ENCODE peak calls at places on chromosomes 12 and 14, in five cellular contexts. One of them, this sample, is unnamed. For H3K36me3, the result is how much of the 10 kb centered on the place peaks cover.

GRCh38 chr12:124369055-124369900 is 74.4 kb downstream of the RFLNA start:
- DNase-seq in H1: no peak
- DNase-seq in mammary epithelial cell: no peak
- DNase-seq in hepatocyte: peak
- DNase-seq in PC-9: peak
- DNase-seq in this sample: peak

GRCh38 chr14:87097021-87097420 is 896.0 kb downstream of the GALC start:
- DNase-seq in hepatocyte: no peak
- DNase-seq in H1: no peak
- DNase-seq in PC-9: no peak
- DNase-seq in mammary epithelial cell: peak
- DNase-seq in this sample: peak

GRCh38 chr12:118102609-118103008 is 1.2 kb downstream of the VSIG10 start:
- DNase-seq in PC-9: no peak
- DNase-seq in mammary epithelial cell: no peak
- DNase-seq in hepatocyte: no peak
- DNase-seq in H1: no peak
- DNase-seq in this sample: no peak

GRCh38 chr14:52044791-52045522 is 23.9 kb downstream of the NID2 start:
- DNase-seq in H1: no peak
- DNase-seq in PC-9: peak
- DNase-seq in hepatocyte: no peak
- DNase-seq in mammary epithelial cell: peak
- DNase-seq in this sample: peak

GRCh38 chr12:76226397-76226796 is 121.8 kb downstream of the BBS10 start:
- DNase-seq in hepatocyte: no peak
- DNase-seq in mammary epithelial cell: no peak
- DNase-seq in H1: no peak
- DNase-seq in PC-9: no peak
- DNase-seq in this sample: peak

GRCh38 chr12:103268831-103269514 is 226.8 kb downstream of the C12orf42 start:
- DNase-seq in mammary epithelial cell: no peak
- DNase-seq in hepatocyte: no peak
- DNase-seq in H1: no peak
- DNase-seq in PC-9: no peak
- DNase-seq in this sample: no peak

GRCh38 chr12:22409071-22409951 is 74.8 kb upstream of the ST8SIA1 start:
- DNase-seq in H1: no peak
- DNase-seq in PC-9: no peak
- DNase-seq in mammary epithelial cell: no peak
- DNase-seq in hepatocyte: peak
- DNase-seq in this sample: peak

GRCh38 chr12:70754330-70754741 is 117.1 kb upstream of the PTPRB start:
- DNase-seq in H1: no peak
- DNase-seq in mammary epithelial cell: no peak
- DNase-seq in hepatocyte: no peak
- DNase-seq in PC-9: peak
- DNase-seq in this sample: peak

GRCh38 chr12:66491812-66492361 is 187.0 kb downstream of the GRIP1 start:
- DNase-seq in mammary epithelial cell: no peak
- DNase-seq in PC-9: no peak
- DNase-seq in H1: no peak
- DNase-seq in hepatocyte: peak
- DNase-seq in this sample: no peak

GRCh38 chr12:131122631-131123030 is 168.9 kb downstream of the ADGRD1 start:
- DNase-seq in hepatocyte: no peak
- DNase-seq in PC-9: no peak
- DNase-seq in mammary epithelial cell: no peak
- DNase-seq in H1: no peak
- DNase-seq in this sample: no peak

GRCh38 chr12:4991373-4991772 is 52.3 kb upstream of the KCNA5 start:
- DNase-seq in mammary epithelial cell: no peak
- DNase-seq in H1: no peak
- DNase-seq in PC-9: no peak
- DNase-seq in hepatocyte: no peak
- DNase-seq in this sample: no peak

GRCh38 chr14:92540472-92541048 is 27.0 kb downstream of the RIN3 start:
- DNase-seq in mammary epithelial cell: peak
- DNase-seq in hepatocyte: peak
- DNase-seq in PC-9: peak
- DNase-seq in H1: no peak
- DNase-seq in this sample: peak

GRCh38 chr14:69690042-69690441 is 76.9 kb upstream of the SRSF5 start:
- DNase-seq in PC-9: no peak
- DNase-seq in mammary epithelial cell: no peak
- DNase-seq in hepatocyte: no peak
- DNase-seq in H1: no peak
- DNase-seq in this sample: no peak

GRCh38 chr12:96249196-96250118 is 55.3 kb downstream of the ELK3 start:
- DNase-seq in hepatocyte: no peak
- DNase-seq in H1: no peak
- DNase-seq in PC-9: no peak
- DNase-seq in mammary epithelial cell: no peak
- DNase-seq in this sample: peak

GRCh38 chr12:108690799-108691153 is 40.5 kb downstream of the CORO1C start:
- DNase-seq in hepatocyte: peak
- DNase-seq in mammary epithelial cell: no peak
- DNase-seq in PC-9: no peak
- DNase-seq in H1: no peak
- DNase-seq in this sample: no peak

GRCh38 chr12:118326971-118327370 is 45.7 kb downstream of the TAOK3 start:
- DNase-seq in PC-9: no peak
- DNase-seq in mammary epithelial cell: no peak
- DNase-seq in H1: no peak
- DNase-seq in hepatocyte: no peak
- DNase-seq in this sample: peak

GRCh38 chr14:78091361-78091760 is 78.8 kb upstream of the NRXN3 start:
- DNase-seq in H1: no peak
- DNase-seq in hepatocyte: no peak
- DNase-seq in PC-9: no peak
- DNase-seq in mammary epithelial cell: no peak
- DNase-seq in this sample: no peak

GRCh38 chr12:93378373-93379310 is 917 bp downstream of the NUDT4 start:
- DNase-seq in PC-9: peak
- DNase-seq in mammary epithelial cell: peak
- DNase-seq in hepatocyte: peak
- DNase-seq in H1: peak
- DNase-seq in this sample: peak

GRCh38 chr14:104795781-104796681 is 483 bp upstream of the AKT1 start:
- DNase-seq in PC-9: peak
- DNase-seq in mammary epithelial cell: no peak
- DNase-seq in H1: no peak
- DNase-seq in hepatocyte: peak
- DNase-seq in this sample: peak

GRCh38 chr14:83827383-83827782 is 1702.6 kb upstream of the FLRT2 start:
- DNase-seq in H1: no peak
- DNase-seq in hepatocyte: no peak
- DNase-seq in mammary epithelial cell: no peak
- DNase-seq in PC-9: no peak
- DNase-seq in this sample: no peak

GRCh38 chr12:131258396-131258795 is 304.7 kb downstream of the ADGRD1 start:
- DNase-seq in hepatocyte: no peak
- DNase-seq in H1: no peak
- DNase-seq in PC-9: no peak
- DNase-seq in mammary epithelial cell: no peak
- DNase-seq in this sample: no peak

GRCh38 chr12:124381454-124382207 is 86.7 kb downstream of the RFLNA start:
- DNase-seq in H1: no peak
- DNase-seq in PC-9: peak
- DNase-seq in hepatocyte: peak
- DNase-seq in mammary epithelial cell: peak
- DNase-seq in this sample: peak

GRCh38 chr14:37585101-37585479 is 10.0 kb downstream of the FOXA1 start:
- DNase-seq in hepatocyte: peak
- DNase-seq in H1: peak
- DNase-seq in PC-9: no peak
- DNase-seq in mammary epithelial cell: no peak
- DNase-seq in this sample: no peak

GRCh38 chr14:93107383-93107782 is 8.3 kb downstream of the ITPK1 start:
- DNase-seq in hepatocyte: no peak
- DNase-seq in H1: no peak
- DNase-seq in PC-9: no peak
- DNase-seq in mammary epithelial cell: no peak
- DNase-seq in this sample: no peak

GRCh38 chr14:60637490-60638452 is 11.5 kb downstream of the SIX1 start:
- DNase-seq in mammary epithelial cell: no peak
- DNase-seq in H1: peak
- DNase-seq in hepatocyte: peak
- DNase-seq in PC-9: no peak
- DNase-seq in this sample: peak
- TF ChIP-seq EZH2 in mammary epithelial cell: no peak
- TF ChIP-seq EZH2 in H1: peak
- TF ChIP-seq EZH2 in hepatocyte: peak
- TF ChIP-seq EZH2 in PC-9: no peak
- TF ChIP-seq EZH2 in this sample: no peak

GRCh38 chr14:23307146-23307447 is 464 bp downstream of the BCL2L2 start:
- DNase-seq in mammary epithelial cell: no peak
- DNase-seq in hepatocyte: no peak
- DNase-seq in H1: no peak
- DNase-seq in PC-9: no peak
- DNase-seq in this sample: no peak

GRCh38 chr14:23306412-23307145 is at the start of gene BCL2L2:
- DNase-seq in H1: peak
- DNase-seq in hepatocyte: peak
- DNase-seq in mammary epithelial cell: peak
- DNase-seq in PC-9: peak
- DNase-seq in this sample: peak

GRCh38 chr14:23310546-23310945 is 3.9 kb downstream of the BCL2L2 start:
- DNase-seq in mammary epithelial cell: no peak
- DNase-seq in H1: no peak
- DNase-seq in hepatocyte: no peak
- DNase-seq in PC-9: no peak
- DNase-seq in this sample: no peak

GRCh38 chr14:23307687-23308644 is 1.3 kb downstream of the BCL2L2 start:
- DNase-seq in hepatocyte: no peak
- DNase-seq in H1: no peak
- DNase-seq in mammary epithelial cell: peak
- DNase-seq in PC-9: no peak
- DNase-seq in this sample: peak

GRCh38 chr14:23308721-23309445 is 2.2 kb downstream of the BCL2L2 start:
- DNase-seq in H1: no peak
- DNase-seq in PC-9: no peak
- DNase-seq in mammary epithelial cell: no peak
- DNase-seq in hepatocyte: no peak
- DNase-seq in this sample: no peak
- H3K27ac ChIP-seq in H1: no peak
- H3K27ac ChIP-seq in PC-9: no peak
- H3K27ac ChIP-seq in mammary epithelial cell: peak
- H3K27ac ChIP-seq in hepatocyte: no peak
- H3K27ac ChIP-seq in this sample: no peak

DNA sequence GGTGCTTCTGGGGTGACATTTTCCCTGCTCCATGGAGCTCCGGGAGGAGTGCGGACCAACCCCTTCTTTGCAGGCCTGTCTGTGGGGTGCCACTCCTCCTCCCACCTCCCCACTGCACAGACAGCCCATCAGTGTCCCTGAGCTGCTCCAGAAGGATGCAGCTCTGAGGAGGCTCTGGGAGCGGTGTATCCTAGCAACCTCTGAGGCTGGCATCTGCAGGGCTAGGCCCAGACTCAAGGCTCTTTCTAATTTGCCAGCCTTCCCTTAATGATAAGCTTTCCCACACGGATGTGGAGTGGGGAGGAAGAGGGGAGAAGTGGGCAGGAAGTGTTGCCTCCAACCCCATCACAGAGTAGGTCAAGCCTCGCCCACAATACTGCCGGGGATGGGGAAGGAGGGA is 59.7 kb downstream of the CALM1 start:
- DNase-seq in hepatocyte: no peak
- DNase-seq in PC-9: no peak
- DNase-seq in mammary epithelial cell: no peak
- DNase-seq in H1: no peak
- DNase-seq in this sample: no peak
- H3K36me3 ChIP-seq in hepatocyte: under half
- H3K36me3 ChIP-seq in PC-9: under half
- H3K36me3 ChIP-seq in mammary epithelial cell: under half
- H3K36me3 ChIP-seq in H1: under half
- H3K36me3 ChIP-seq in this sample: under half

GRCh38 chr14:105878125-105878524 is 351.7 kb downstream of the TMEM121 start:
- DNase-seq in mammary epithelial cell: no peak
- DNase-seq in H1: no peak
- DNase-seq in PC-9: no peak
- DNase-seq in hepatocyte: no peak
- DNase-seq in this sample: no peak

GRCh38 chr14:105878554-105878953 is 352.2 kb downstream of the TMEM121 start:
- DNase-seq in H1: no peak
- DNase-seq in PC-9: no peak
- DNase-seq in hepatocyte: no peak
- DNase-seq in mammary epithelial cell: no peak
- DNase-seq in this sample: no peak

GRCh38 chr14:105877645-105878044 is 351.3 kb downstream of the TMEM121 start:
- DNase-seq in H1: no peak
- DNase-seq in PC-9: no peak
- DNase-seq in hepatocyte: no peak
- DNase-seq in mammary epithelial cell: no peak
- DNase-seq in this sample: no peak

GRCh38 chr14:105876158-105876557 is 349.8 kb downstream of the TMEM121 start:
- DNase-seq in H1: no peak
- DNase-seq in PC-9: no peak
- DNase-seq in hepatocyte: no peak
- DNase-seq in mammary epithelial cell: no peak
- DNase-seq in this sample: no peak

GRCh38 chr14:105876829-105877228 is 350.4 kb downstream of the TMEM121 start:
- DNase-seq in mammary epithelial cell: no peak
- DNase-seq in H1: no peak
- DNase-seq in hepatocyte: no peak
- DNase-seq in PC-9: no peak
- DNase-seq in this sample: no peak
- TF ChIP-seq EZH2 in mammary epithelial cell: no peak
- TF ChIP-seq EZH2 in H1: no peak
- TF ChIP-seq EZH2 in hepatocyte: no peak
- TF ChIP-seq EZH2 in PC-9: no peak
- TF ChIP-seq EZH2 in this sample: no peak

DNA sequence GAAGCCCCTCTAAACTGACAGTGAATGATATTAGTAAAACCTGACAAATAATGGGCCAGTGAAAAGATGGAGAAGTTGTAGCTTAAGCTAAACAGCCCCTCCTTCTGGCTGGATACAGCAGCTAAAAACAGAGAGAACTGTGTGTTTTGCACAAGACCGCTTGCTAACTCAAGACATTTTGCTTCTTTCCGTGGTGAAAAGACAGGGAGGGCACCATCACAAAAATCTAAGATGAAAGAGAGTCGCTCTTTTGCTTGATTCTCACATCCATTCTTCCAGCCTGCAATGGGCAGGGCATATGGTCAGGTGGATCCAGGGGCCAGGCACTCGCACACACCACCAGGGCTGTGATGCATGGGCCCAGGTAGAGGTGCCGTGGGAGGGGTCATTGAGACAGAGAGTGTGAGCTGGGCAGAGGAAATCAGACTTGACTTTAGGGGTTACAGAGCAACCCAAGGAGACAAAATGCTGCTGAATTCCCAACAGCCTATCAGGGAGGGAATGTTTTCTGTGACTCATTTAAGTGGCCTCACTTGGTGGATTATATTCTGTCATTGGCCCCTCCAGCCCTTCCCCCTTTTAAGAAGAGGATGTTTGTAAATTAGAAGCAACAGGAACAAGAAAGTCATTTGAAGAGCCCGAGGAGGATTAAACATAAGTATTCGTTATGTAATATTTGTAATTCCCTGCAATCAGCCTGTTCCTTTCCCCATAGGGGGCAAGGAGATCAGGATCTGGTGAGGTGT is 12.2 kb downstream of the EMP1 start:
- DNase-seq in hepatocyte: peak
- DNase-seq in mammary epithelial cell: no peak
- DNase-seq in H1: peak
- DNase-seq in PC-9: peak
- DNase-seq in this sample: peak
- H3K27ac ChIP-seq in hepatocyte: peak
- H3K27ac ChIP-seq in mammary epithelial cell: peak
- H3K27ac ChIP-seq in H1: no peak
- H3K27ac ChIP-seq in PC-9: peak
- H3K27ac ChIP-seq in this sample: peak